ENCODE peak calls at places on chromosome 2, in nine cellular contexts. N is psoas muscle, Y is coronary artery, O is HepG2, R is MM.1S, C is neural crest cell, Z is AG04450, M is omental fat pad, G is AG09309. A is an unnamed sample.

GRCh38 chr2:204972606-204973336 is 427.5 kb downstream of the PARD3B start:
- DNase-seq in N (no peak), Y (no peak), O (no peak), R (no peak), C (no peak), Z (no peak), M (no peak), G (no peak), A (no peak)

GRCh38 chr2:138244400-138245001 is 257.1 kb upstream of the SPOPL start:
- DNase-seq in N (no peak), Y (no peak), O (no peak), R (no peak), C (no peak), Z (no peak), M (no peak), G (no peak), A (no peak)

GRCh38 chr2:98029718-98030222 is 34.0 kb upstream of the TMEM131 start:
- DNase-seq in N (no peak), Y (no peak), O (no peak), R (no peak), C (no peak), Z (no peak), M (no peak), G (no peak), A (no peak)

GRCh38 chr2:218236829-218237228 is 19.8 kb downstream of the ARPC2 start:
- DNase-seq in N (no peak), Y (no peak), O (no peak), R (no peak), C (no peak), Z (no peak), M (no peak), G (no peak), A (no peak)

GRCh38 chr2:65026154-65026553 is 30.1 kb upstream of the CEP68 start:
- DNase-seq in N (no peak), Y (no peak), O (peak; percentile 35), R (no peak), C (no peak), Z (no peak), M (no peak), G (no peak), A (no peak)

GRCh38 chr2:121074322-121074932 is 210.6 kb downstream of the TFCP2L1 start:
- DNase-seq in N (no peak), Y (no peak), O (no peak), R (no peak), C (no peak), Z (no peak), M (no peak), G (no peak), A (no peak)

GRCh38 chr2:40256649-40257048 is 195.2 kb downstream of the SLC8A1 start:
- DNase-seq in N (no peak), Y (no peak), O (peak; percentile 12), R (no peak), C (no peak), Z (no peak), M (no peak), G (no peak), A (no peak)

GRCh38 chr2:106536490-106536889 is 49.3 kb downstream of the CD8B2 start:
- DNase-seq in N (no peak), Y (no peak), O (no peak), R (peak; percentile 44), C (no peak), Z (no peak), M (no peak), G (no peak), A (no peak)

GRCh38 chr2:124804014-124804940 is 779.2 kb downstream of the CNTNAP5 start:
- DNase-seq in N (no peak), Y (no peak), O (peak; percentile 69), R (peak; percentile 50), C (no peak), Z (no peak), M (no peak), G (no peak), A (no peak)

GRCh38 chr2:29392774-29393173 is 277.6 kb downstream of the CLIP4 start:
- DNase-seq in N (no peak), Y (no peak), O (no peak), R (no peak), C (no peak), Z (no peak), M (no peak), G (no peak), A (no peak)

GRCh38 chr2:223901854-223902253 is 43.3 kb downstream of the WDFY1 start:
- DNase-seq in N (no peak), Y (no peak), O (peak; percentile 55), R (peak; percentile 82), C (no peak), Z (no peak), M (no peak), G (no peak), A (no peak)

GRCh38 chr2:23213196-23213595 is 171.8 kb upstream of the KLHL29 start:
- DNase-seq in N (no peak), Y (peak; percentile 26), O (no peak), R (no peak), C (no peak), Z (no peak), M (no peak), G (no peak), A (no peak)

GRCh38 chr2:161160226-161161073 is at the start of gene TANK:
- DNase-seq in N (peak; percentile 93), Y (peak; percentile 96), O (peak; percentile 99), R (peak; percentile 95), C (peak; percentile 77), Z (peak; percentile 93), M (peak; percentile 82), G (peak; percentile 96), A (peak; percentile 75)
- TF ChIP-seq CTCF in N (no peak), Y (no peak), O (no peak), R (no peak), C (no peak), Z (peak; percentile 25), M (no peak), G (peak; percentile 0), A (no peak)

GRCh38 chr2:127107622-127107999 is 657 bp upstream of the BIN1 start:
- DNase-seq in N (no peak), Y (no peak), O (no peak), R (peak; percentile 44), C (no peak), Z (no peak), M (peak; percentile 26), G (no peak), A (no peak)
- TF ChIP-seq CTCF in N (peak; percentile 8), Y (no peak), O (no peak), R (peak; percentile 7), C (peak; percentile 48), Z (peak; percentile 20), M (no peak), G (peak; percentile 15), A (peak; percentile 51)

GRCh38 chr2:240624950-240625621 is at the start of gene GPR35:
- DNase-seq in N (peak; percentile 19), Y (no peak), O (no peak), R (peak; percentile 7), C (no peak), Z (no peak), M (no peak), G (peak; percentile 34), A (no peak)

GRCh38 chr2:240622631-240623235 is 2.5 kb upstream of the GPR35 start:
- DNase-seq in N (peak; percentile 14), Y (no peak), O (no peak), R (no peak), C (no peak), Z (no peak), M (no peak), G (no peak), A (no peak)

GRCh38 chr2:240623531-240624010 is 1.7 kb upstream of the GPR35 start:
- DNase-seq in N (peak; percentile 7), Y (no peak), O (no peak), R (no peak), C (no peak), Z (no peak), M (no peak), G (no peak), A (no peak)

GRCh38 chr2:240626531-240627300 is 1.4 kb downstream of the GPR35 start:
- DNase-seq in N (peak; percentile 14), Y (peak; percentile 69), O (peak; percentile 92), R (no peak), C (no peak), Z (no peak), M (no peak), G (no peak), A (no peak)

DNA sequence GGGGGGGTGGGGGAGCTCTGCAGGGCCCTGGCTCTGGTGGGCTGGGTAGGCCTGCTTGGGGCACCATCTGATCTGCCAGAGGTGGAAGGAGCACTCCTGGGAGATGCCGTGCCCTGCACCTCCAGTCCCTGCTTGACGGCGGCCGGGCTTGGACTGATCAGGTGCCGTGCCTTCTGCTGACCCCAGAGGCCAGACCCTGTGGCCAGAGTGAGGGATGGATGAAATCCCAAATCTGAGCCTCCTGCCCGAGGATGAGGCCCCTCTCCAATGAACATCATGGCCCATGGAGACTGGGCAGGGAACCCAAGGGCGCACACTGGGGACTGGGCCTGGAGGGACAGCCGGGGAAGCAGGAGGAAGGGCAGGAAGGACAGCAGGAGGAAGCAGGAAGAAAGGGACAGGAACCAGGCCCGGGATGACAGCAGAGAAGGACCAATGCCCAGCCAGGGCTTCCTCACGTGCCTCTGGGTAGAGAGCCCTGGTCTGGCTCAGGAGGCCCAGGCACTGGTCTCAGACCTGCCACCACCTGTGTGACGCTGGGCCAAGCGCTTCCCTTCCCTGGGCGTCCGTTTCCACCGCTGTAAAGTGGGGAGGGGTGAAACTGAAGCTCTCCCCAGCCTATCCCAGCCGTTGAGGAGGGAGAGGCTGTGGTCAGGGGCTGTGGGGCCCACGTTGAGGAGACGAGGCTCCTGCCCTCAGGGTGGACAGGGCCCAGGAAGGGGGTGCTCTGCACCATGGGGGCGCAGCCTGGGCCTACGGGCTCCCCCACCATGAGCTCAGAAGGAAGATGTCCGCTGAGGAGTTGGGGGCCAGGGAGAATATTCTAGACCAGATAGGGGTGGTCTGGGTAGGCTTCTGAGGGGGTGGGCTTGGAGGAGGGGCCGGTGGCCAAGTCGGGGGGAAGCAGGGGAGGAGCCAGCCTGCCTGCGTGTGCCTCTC is 1.0 kb upstream of the GPR35 start:
- DNase-seq in N (peak; percentile 9), Y (no peak), O (no peak), R (no peak), C (no peak), Z (no peak), M (no peak), G (no peak), A (no peak)
- TF ChIP-seq CTCF in N (no peak), Y (no peak), O (peak; percentile 5), R (no peak), C (no peak), Z (no peak), M (no peak), G (no peak), A (no peak)

DNA sequence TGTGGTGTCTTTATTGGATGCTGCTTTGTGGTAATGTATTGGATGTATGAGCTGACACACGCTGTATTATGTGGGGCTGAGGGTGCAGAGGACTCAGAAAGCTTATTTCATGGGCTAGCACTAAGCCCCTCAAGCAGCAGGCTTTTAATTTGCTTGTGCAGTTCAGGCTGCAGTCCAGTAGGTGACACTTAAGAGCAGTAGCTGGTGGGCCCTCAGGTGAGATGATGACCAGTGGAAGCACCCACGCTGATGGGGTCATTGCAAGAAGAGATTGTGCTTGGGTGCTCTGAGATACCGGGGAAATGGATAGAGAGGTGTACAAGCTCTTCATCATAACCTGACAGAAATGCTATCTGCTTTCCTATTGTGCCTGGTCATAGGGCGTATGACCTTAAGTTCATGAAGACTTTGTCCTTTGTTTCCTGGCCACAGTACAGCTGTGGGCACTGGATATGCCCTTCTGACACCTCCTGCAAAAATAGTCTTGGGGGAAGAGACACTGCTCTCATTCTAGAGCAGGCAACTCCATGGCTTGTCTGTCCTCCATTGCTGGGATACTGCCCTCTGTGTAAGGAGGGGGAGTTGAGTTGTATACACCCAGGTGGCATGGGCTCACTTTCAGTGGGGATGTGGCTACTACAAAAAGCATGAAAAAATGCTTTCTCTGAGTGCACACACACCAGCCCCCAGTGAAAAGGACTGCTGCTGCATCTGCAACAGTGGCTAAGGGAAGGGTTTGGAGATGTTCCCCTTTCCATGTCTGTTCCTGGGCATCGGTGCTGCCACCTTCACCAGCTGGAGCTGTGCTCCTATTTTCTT is 205.7 kb upstream of the ZSWIM2 start:
- DNase-seq in N (no peak), Y (no peak), O (peak; percentile 19), R (no peak), C (no peak), Z (no peak), M (no peak), G (no peak), A (no peak)
- TF ChIP-seq CTCF in N (no peak), Y (no peak), O (peak; percentile 30), R (peak; percentile 14), C (no peak), Z (no peak), M (no peak), G (no peak), A (peak; percentile 28)